ENCODE peak calls at places on chromosomes 4 and X, in five cellular contexts. One of them, this sample, is unnamed.

GRCh38 chrX:129525162-129525561 is 1.9 kb upstream of the SMARCA1 start:
- DNase-seq in bronchial epithelial cell: no peak
- DNase-seq in HFF-Myc: no peak
- DNase-seq in PC-3: peak; percentile 5
- DNase-seq in lung: no peak
- DNase-seq in this sample: no peak

GRCh38 chr4:14345356-14345775 is 656.9 kb upstream of the CPEB2 start:
- DNase-seq in bronchial epithelial cell: peak; percentile 76
- DNase-seq in HFF-Myc: no peak
- DNase-seq in PC-3: peak; percentile 41
- DNase-seq in lung: no peak
- DNase-seq in this sample: no peak

GRCh38 chr4:99403380-99404194 is 31.6 kb downstream of the ADH7 start:
- DNase-seq in bronchial epithelial cell: peak; percentile 45
- DNase-seq in HFF-Myc: no peak
- DNase-seq in PC-3: no peak
- DNase-seq in lung: no peak
- DNase-seq in this sample: no peak

GRCh38 chrX:47360423-47361179 is 9.8 kb upstream of the ZNF157 start:
- DNase-seq in bronchial epithelial cell: no peak
- DNase-seq in HFF-Myc: no peak
- DNase-seq in PC-3: no peak
- DNase-seq in lung: no peak
- DNase-seq in this sample: no peak

GRCh38 chr4:137961051-137961438 is 281.1 kb downstream of the SLC7A11 start:
- DNase-seq in bronchial epithelial cell: peak; percentile 97
- DNase-seq in HFF-Myc: no peak
- DNase-seq in PC-3: peak; percentile 73
- DNase-seq in lung: peak; percentile 30
- DNase-seq in this sample: no peak

GRCh38 chr4:145473203-145473602 is 8.4 kb upstream of the SMAD1 start:
- DNase-seq in bronchial epithelial cell: no peak
- DNase-seq in HFF-Myc: no peak
- DNase-seq in PC-3: no peak
- DNase-seq in lung: no peak
- DNase-seq in this sample: no peak

GRCh38 chr4:73731968-73732610 is 8.3 kb upstream of the CXCL8 start:
- DNase-seq in bronchial epithelial cell: no peak
- DNase-seq in HFF-Myc: no peak
- DNase-seq in PC-3: peak; percentile 12
- DNase-seq in lung: peak; percentile 42
- DNase-seq in this sample: no peak

GRCh38 chr4:37805091-37805490 is 21.4 kb upstream of the PGM2 start:
- DNase-seq in bronchial epithelial cell: no peak
- DNase-seq in HFF-Myc: no peak
- DNase-seq in PC-3: no peak
- DNase-seq in lung: no peak
- DNase-seq in this sample: no peak

GRCh38 chr4:176780995-176781738 is 11.6 kb downstream of the VEGFC start:
- DNase-seq in bronchial epithelial cell: peak; percentile 94
- DNase-seq in HFF-Myc: no peak
- DNase-seq in PC-3: peak; percentile 87
- DNase-seq in lung: no peak
- DNase-seq in this sample: no peak

GRCh38 chr4:23009093-23009492 is 316.4 kb downstream of the GBA3 start:
- DNase-seq in bronchial epithelial cell: no peak
- DNase-seq in HFF-Myc: no peak
- DNase-seq in PC-3: no peak
- DNase-seq in lung: no peak
- DNase-seq in this sample: no peak

GRCh38 chrX:140821280-140821679 is 111.7 kb downstream of the LINC00632 start:
- DNase-seq in bronchial epithelial cell: no peak
- DNase-seq in HFF-Myc: no peak
- DNase-seq in PC-3: no peak
- DNase-seq in lung: no peak
- DNase-seq in this sample: no peak

GRCh38 chrX:131609480-131609879 is 65.6 kb downstream of the OR13H1 start:
- DNase-seq in bronchial epithelial cell: no peak
- DNase-seq in HFF-Myc: no peak
- DNase-seq in PC-3: no peak
- DNase-seq in lung: no peak
- DNase-seq in this sample: no peak

GRCh38 chr4:5712517-5712916 is 1.5 kb downstream of the EVC start:
- DNase-seq in bronchial epithelial cell: peak; percentile 64
- DNase-seq in HFF-Myc: peak; percentile 40
- DNase-seq in PC-3: peak; percentile 62
- DNase-seq in lung: no peak
- DNase-seq in this sample: no peak

GRCh38 chr4:47786958-47787370 is 50.9 kb downstream of the CORIN start:
- DNase-seq in bronchial epithelial cell: no peak
- DNase-seq in HFF-Myc: no peak
- DNase-seq in PC-3: no peak
- DNase-seq in lung: no peak
- DNase-seq in this sample: no peak

GRCh38 chrX:142204522-142205433 is at the start of gene MAGEC2:
- DNase-seq in bronchial epithelial cell: no peak
- DNase-seq in HFF-Myc: no peak
- DNase-seq in PC-3: no peak
- DNase-seq in lung: no peak
- DNase-seq in this sample: no peak

GRCh38 chr4:7068279-7068842 is 497 bp upstream of the GRPEL1 start:
- DNase-seq in bronchial epithelial cell: no peak
- DNase-seq in HFF-Myc: no peak
- DNase-seq in PC-3: no peak
- DNase-seq in lung: no peak
- DNase-seq in this sample: no peak

DNA sequence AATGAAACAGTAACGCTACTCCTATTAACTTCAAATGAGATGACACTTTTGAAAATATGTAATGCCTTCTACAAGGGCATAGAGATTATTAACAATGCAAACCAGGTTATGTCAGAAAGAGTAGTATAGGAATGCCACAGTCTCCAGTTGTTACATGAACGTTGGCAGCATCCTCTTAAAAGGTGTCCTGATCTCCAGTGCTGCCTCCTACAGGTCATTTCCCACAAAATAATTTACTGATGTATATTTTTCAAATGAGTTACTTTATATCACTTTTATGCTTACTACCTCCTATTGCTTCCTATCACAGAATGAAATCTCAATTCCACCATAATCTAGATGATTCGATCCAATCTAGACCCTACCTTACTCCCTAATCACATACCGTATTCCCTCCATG is 195.2 kb upstream of the EPHA5 start:
- DNase-seq in bronchial epithelial cell: peak; percentile 24
- DNase-seq in HFF-Myc: no peak
- DNase-seq in PC-3: peak; percentile 77
- DNase-seq in lung: no peak
- DNase-seq in this sample: no peak
- TF ChIP-seq CTCF in bronchial epithelial cell: peak; percentile 24
- TF ChIP-seq CTCF in HFF-Myc: no peak
- TF ChIP-seq CTCF in PC-3: peak; percentile 89
- TF ChIP-seq CTCF in lung: no peak
- TF ChIP-seq CTCF in this sample: no peak

DNA sequence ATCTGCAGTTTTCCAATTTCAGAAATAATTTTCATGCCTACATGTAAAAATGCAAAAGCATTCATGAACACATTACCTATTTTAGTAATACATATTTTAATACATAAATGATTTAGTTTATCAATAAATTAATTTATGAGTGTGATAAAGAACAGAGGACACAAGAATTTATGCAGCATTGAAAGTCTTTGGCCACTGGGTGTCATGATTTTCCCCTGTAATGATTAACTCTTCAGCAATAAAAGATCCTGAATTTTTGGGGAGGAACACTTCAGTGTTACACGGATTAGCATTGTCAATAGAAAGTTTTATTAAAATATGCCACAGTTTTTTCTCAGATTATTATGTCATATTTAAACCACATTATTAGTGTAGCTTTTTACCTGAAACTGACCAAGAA is 8.6 kb upstream of the VCX2 start:
- DNase-seq in bronchial epithelial cell: no peak
- DNase-seq in HFF-Myc: no peak
- DNase-seq in PC-3: peak; percentile 49
- DNase-seq in lung: no peak
- DNase-seq in this sample: no peak
- TF ChIP-seq CTCF in bronchial epithelial cell: no peak
- TF ChIP-seq CTCF in HFF-Myc: no peak
- TF ChIP-seq CTCF in PC-3: peak; percentile 43
- TF ChIP-seq CTCF in lung: no peak
- TF ChIP-seq CTCF in this sample: no peak

GRCh38 chr4:87985097-87985886 is 9.8 kb downstream of the SPP1 start:
- DNase-seq in bronchial epithelial cell: peak; percentile 52
- DNase-seq in HFF-Myc: no peak
- DNase-seq in PC-3: peak; percentile 74
- DNase-seq in lung: peak; percentile 43
- DNase-seq in this sample: no peak
- TF ChIP-seq CTCF in bronchial epithelial cell: peak; percentile 92
- TF ChIP-seq CTCF in HFF-Myc: peak; percentile 67
- TF ChIP-seq CTCF in PC-3: peak; percentile 74
- TF ChIP-seq CTCF in lung: peak; percentile 44
- TF ChIP-seq CTCF in this sample: peak; percentile 34

GRCh38 chr4:147928400-147928799 is 196.5 kb downstream of the ARHGAP10 start:
- DNase-seq in bronchial epithelial cell: no peak
- DNase-seq in HFF-Myc: no peak
- DNase-seq in PC-3: peak; percentile 80
- DNase-seq in lung: no peak
- DNase-seq in this sample: no peak

GRCh38 chr4:147927377-147928137 is 195.7 kb downstream of the ARHGAP10 start:
- DNase-seq in bronchial epithelial cell: no peak
- DNase-seq in HFF-Myc: peak; percentile 72
- DNase-seq in PC-3: peak; percentile 24
- DNase-seq in lung: no peak
- DNase-seq in this sample: peak; percentile 9

GRCh38 chr4:147933779-147934178 is 201.9 kb downstream of the ARHGAP10 start:
- DNase-seq in bronchial epithelial cell: no peak
- DNase-seq in HFF-Myc: no peak
- DNase-seq in PC-3: no peak
- DNase-seq in lung: no peak
- DNase-seq in this sample: no peak

GRCh38 chr4:147938481-147938880 is 206.6 kb downstream of the ARHGAP10 start:
- DNase-seq in bronchial epithelial cell: no peak
- DNase-seq in HFF-Myc: no peak
- DNase-seq in PC-3: no peak
- DNase-seq in lung: no peak
- DNase-seq in this sample: no peak

GRCh38 chr4:147933316-147933715 is 201.4 kb downstream of the ARHGAP10 start:
- DNase-seq in bronchial epithelial cell: no peak
- DNase-seq in HFF-Myc: no peak
- DNase-seq in PC-3: no peak
- DNase-seq in lung: no peak
- DNase-seq in this sample: no peak
- TF ChIP-seq CTCF in bronchial epithelial cell: no peak
- TF ChIP-seq CTCF in HFF-Myc: no peak
- TF ChIP-seq CTCF in PC-3: no peak
- TF ChIP-seq CTCF in lung: no peak
- TF ChIP-seq CTCF in this sample: no peak

GRCh38 chrX:54640103-54640428 is 110.0 kb downstream of the GNL3L start:
- DNase-seq in bronchial epithelial cell: no peak
- DNase-seq in HFF-Myc: no peak
- DNase-seq in PC-3: no peak
- DNase-seq in lung: no peak
- DNase-seq in this sample: no peak
- TF ChIP-seq CTCF in bronchial epithelial cell: no peak
- TF ChIP-seq CTCF in HFF-Myc: no peak
- TF ChIP-seq CTCF in PC-3: peak; percentile 2
- TF ChIP-seq CTCF in lung: no peak
- TF ChIP-seq CTCF in this sample: no peak

GRCh38 chr4:93267747-93268146 is 560.8 kb upstream of the ATOH1 start:
- DNase-seq in bronchial epithelial cell: no peak
- DNase-seq in HFF-Myc: no peak
- DNase-seq in PC-3: no peak
- DNase-seq in lung: no peak
- DNase-seq in this sample: no peak
- TF ChIP-seq CTCF in bronchial epithelial cell: no peak
- TF ChIP-seq CTCF in HFF-Myc: no peak
- TF ChIP-seq CTCF in PC-3: no peak
- TF ChIP-seq CTCF in lung: no peak
- TF ChIP-seq CTCF in this sample: no peak